ENCODE peak calls at places on chromosomes 2 and 18, in six cellular contexts. P, V, E, F, X and Y are unnamed samples.

GRCh38 chr2:54639609-54640008 is 83.9 kb upstream of the EML6 start:
- DNase-seq in V (peak), X (no peak), F (peak), P (no peak), E (peak), Y (no peak)

GRCh38 chr2:156341482-156342251 is 9.1 kb upstream of the NR4A2 start:
- DNase-seq in X (peak), V (peak), E (peak), P (peak), F (peak), Y (peak)

GRCh38 chr18:48864876-48865275 is 85.9 kb downstream of the SMAD7 start:
- DNase-seq in E (peak), X (no peak), F (no peak), V (no peak), P (peak), Y (no peak)

GRCh38 chr2:62194558-62195420 is 1.1 kb upstream of the B3GNT2 start:
- DNase-seq in E (no peak), F (no peak), P (peak), V (no peak), X (no peak), Y (peak)

GRCh38 chr2:96687711-96688640 is 45.4 kb downstream of the FER1L5 start:
- DNase-seq in E (no peak), V (no peak), X (no peak), P (no peak), F (no peak), Y (no peak)

GRCh38 chr2:43139996-43140621 is 86.3 kb downstream of the ZFP36L2 start:
- DNase-seq in V (no peak), X (no peak), P (no peak), F (peak), E (peak), Y (no peak)

GRCh38 chr2:181239400-181239799 is 217.8 kb upstream of the ITGA4 start:
- DNase-seq in X (no peak), E (no peak), V (peak), F (peak), P (no peak), Y (no peak)

GRCh38 chr2:55891671-55892071 is 31.9 kb downstream of the EFEMP1 start:
- DNase-seq in E (no peak), X (no peak), V (no peak), P (no peak), F (peak), Y (no peak)

GRCh38 chr2:216404010-216404618 is 8.2 kb upstream of the SMARCAL1 start:
- DNase-seq in X (peak), P (no peak), E (no peak), V (peak), F (peak), Y (peak)

GRCh38 chr2:12126325-12126724 is 379.9 kb downstream of the LPIN1 start:
- DNase-seq in F (no peak), P (no peak), X (no peak), E (no peak), V (no peak), Y (no peak)

GRCh38 chr2:17951563-17951962 is 73.1 kb downstream of the KCNS3 start:
- DNase-seq in V (no peak), P (no peak), E (no peak), X (no peak), F (no peak), Y (no peak)

GRCh38 chr2:190763901-190764514 is 115.1 kb downstream of the NAB1 start:
- DNase-seq in P (no peak), V (peak), F (peak), E (no peak), X (no peak), Y (no peak)

GRCh38 chr2:108538000-108538625 is 3.8 kb downstream of the LIMS1 start:
- DNase-seq in P (no peak), F (no peak), E (no peak), X (no peak), V (peak), Y (no peak)

GRCh38 chr2:187875271-187875670 is 321.0 kb upstream of the TFPI start:
- DNase-seq in F (no peak), V (no peak), P (no peak), E (no peak), X (no peak), Y (no peak)

GRCh38 chr2:169131587-169132512 is 62.5 kb downstream of the DHRS9 start:
- DNase-seq in P (no peak), X (no peak), V (peak), E (no peak), F (peak), Y (no peak)

GRCh38 chr2:191190439-191190838 is 39.6 kb upstream of the STAT4 start:
- DNase-seq in X (no peak), P (no peak), F (no peak), E (no peak), V (no peak), Y (no peak)

GRCh38 chr2:156156580-156156979 is 175.9 kb downstream of the NR4A2 start:
- DNase-seq in V (no peak), F (no peak), X (no peak), E (no peak), P (no peak), Y (peak)

GRCh38 chr18:59835656-59836379 is 64.0 kb upstream of the PMAIP1 start:
- DNase-seq in F (peak), V (no peak), E (no peak), P (no peak), X (no peak), Y (no peak)

GRCh38 chr2:142130111-142131015 is 453 bp downstream of the LRP1B start:
- DNase-seq in E (peak), V (peak), F (peak), P (peak), X (peak), Y (peak)

GRCh38 chr2:74373985-74374384 is 6.1 kb downstream of the DCTN1 start:
- DNase-seq in P (no peak), X (no peak), E (no peak), F (no peak), V (no peak), Y (no peak)

GRCh38 chr2:120528051-120528692 is 182.2 kb downstream of the INHBB start:
- DNase-seq in X (no peak), E (no peak), P (no peak), V (no peak), F (no peak), Y (no peak)

GRCh38 chr18:70433001-70433400 is 144.2 kb downstream of the SOCS6 start:
- DNase-seq in X (no peak), E (no peak), P (no peak), F (no peak), V (no peak), Y (no peak)

GRCh38 chr18:57461652-57462269 is 26.6 kb downstream of the ONECUT2 start:
- DNase-seq in X (no peak), P (no peak), E (no peak), V (no peak), F (no peak), Y (no peak)

GRCh38 chr2:115910270-115910669 is 1467.8 kb downstream of the DPP10 start:
- DNase-seq in F (no peak), V (peak), P (no peak), E (no peak), X (no peak), Y (no peak)

GRCh38 chr18:79525556-79526467 is 130.1 kb downstream of the NFATC1 start:
- DNase-seq in F (no peak), X (peak), V (peak), P (peak), E (peak), Y (peak)

GRCh38 chr18:13457327-13457726 is 238.8 kb downstream of the LDLRAD4 start:
- DNase-seq in X (peak), P (no peak), F (no peak), V (no peak), E (no peak), Y (no peak)

GRCh38 chr2:230658577-230658876 is 54.1 kb upstream of the CAB39 start:
- DNase-seq in E (no peak), X (no peak), V (no peak), P (no peak), F (no peak), Y (no peak)

GRCh38 chr18:67144342-67144741 is 372.2 kb downstream of the DSEL start:
- DNase-seq in X (no peak), F (no peak), E (no peak), P (no peak), V (no peak), Y (no peak)

GRCh38 chr2:6957910-6958615 is 40.9 kb downstream of the RNF144A start:
- DNase-seq in F (peak), V (no peak), X (no peak), E (no peak), P (no peak), Y (no peak)

GRCh38 chr2:3536682-3537632 is 17.6 kb upstream of the ADI1 start:
- DNase-seq in P (no peak), E (peak), F (peak), V (peak), X (no peak), Y (no peak)

DNA sequence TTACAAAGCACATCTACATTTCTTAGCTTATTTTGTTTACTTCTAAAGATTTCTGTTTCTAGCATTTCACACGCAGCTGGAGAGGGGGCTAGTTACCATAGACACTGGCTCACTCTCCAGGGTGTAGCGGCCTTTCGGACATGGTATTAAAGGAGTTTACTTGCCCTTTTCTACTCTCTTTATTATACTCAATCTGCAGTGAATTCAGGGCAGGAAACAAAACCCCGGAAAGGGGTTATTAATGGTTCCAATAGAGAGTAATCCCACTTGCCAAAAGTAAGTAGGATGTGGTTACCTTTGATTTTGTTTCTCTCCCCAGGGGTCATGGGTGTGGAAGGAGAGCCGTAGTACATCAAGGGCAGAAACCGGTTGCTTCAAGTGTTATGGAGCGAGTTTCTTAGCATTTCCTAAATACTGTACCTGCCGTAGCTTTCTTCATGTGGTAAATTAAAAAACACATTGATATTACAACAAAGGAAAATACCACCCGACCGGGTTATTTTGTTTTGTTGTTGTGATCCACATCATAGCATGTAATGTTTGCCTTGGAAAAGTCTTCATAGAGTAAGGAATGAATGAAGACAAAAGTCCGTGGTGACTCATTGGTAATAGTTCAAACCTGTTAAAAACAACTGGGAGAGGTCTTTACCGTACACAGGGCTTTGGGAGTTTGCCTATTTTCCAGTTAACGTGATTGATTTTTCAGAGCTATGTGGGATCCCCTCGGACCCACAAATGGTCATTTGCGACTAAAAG is 71.4 kb downstream of the SLC4A3 start:
- DNase-seq in E (no peak), X (no peak), V (peak), P (no peak), F (no peak), Y (no peak)
- H3K4me3 ChIP-seq in E (no peak), X (no peak), V (peak), P (no peak), F (no peak), Y (no peak)

GRCh38 chr2:128631698-128632490 is 313.2 kb upstream of the HS6ST1 start:
- DNase-seq in V (no peak), F (no peak), P (no peak), X (peak), E (no peak), Y (no peak)

GRCh38 chr2:128635361-128635900 is 316.8 kb upstream of the HS6ST1 start:
- DNase-seq in E (no peak), X (peak), F (peak), P (no peak), V (no peak), Y (no peak)

GRCh38 chr2:128630974-128631697 is 312.5 kb upstream of the HS6ST1 start:
- DNase-seq in F (no peak), P (no peak), E (no peak), V (no peak), X (peak), Y (no peak)

GRCh38 chr2:128632491-128632780 is 313.8 kb upstream of the HS6ST1 start:
- DNase-seq in V (no peak), X (no peak), F (no peak), P (no peak), E (no peak), Y (no peak)

DNA sequence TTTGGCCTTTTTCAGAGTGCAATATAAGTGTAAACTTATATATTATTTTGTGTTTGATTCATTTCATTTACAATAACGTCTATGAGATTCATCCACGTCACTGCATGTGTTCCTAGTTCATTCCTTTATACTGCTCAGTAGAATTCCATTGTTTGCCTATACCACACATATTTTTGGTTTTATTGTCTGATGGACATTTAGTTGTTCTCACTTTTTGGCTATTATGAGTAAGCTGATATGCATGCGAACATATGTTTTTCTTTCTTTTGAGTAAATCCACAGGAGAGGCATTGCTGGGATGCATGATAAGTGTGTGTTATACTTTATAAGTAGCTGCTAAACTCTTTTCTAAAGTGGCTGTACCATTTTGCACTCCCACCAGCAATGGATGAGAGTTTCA is 314.8 kb upstream of the HS6ST1 start:
- DNase-seq in P (no peak), V (no peak), X (no peak), F (peak), E (no peak), Y (no peak)
- H3K4me3 ChIP-seq in P (no peak), V (no peak), X (no peak), F (no peak), E (no peak), Y (no peak)

GRCh38 chr2:176574415-176575236 is 305.4 kb downstream of the MTX2 start:
- DNase-seq in F (no peak), E (no peak), V (no peak), X (no peak), P (no peak), Y (no peak)
- H3K4me3 ChIP-seq in F (no peak), E (no peak), V (no peak), X (no peak), P (no peak), Y (no peak)

GRCh38 chr18:64002581-64002980 is 32.7 kb downstream of the SERPINB8 start:
- DNase-seq in F (no peak), X (no peak), V (no peak), E (no peak), P (no peak), Y (no peak)
- H3K4me3 ChIP-seq in F (no peak), X (no peak), V (no peak), E (no peak), P (no peak), Y (no peak)

GRCh38 chr2:73268368-73268830 is 15.9 kb downstream of the FBXO41 start:
- DNase-seq in V (no peak), E (no peak), P (no peak), X (no peak), F (no peak), Y (no peak)
- H3K4me3 ChIP-seq in V (peak), E (no peak), P (no peak), X (peak), F (no peak), Y (no peak)

GRCh38 chr2:106996136-106996769 is 110.3 kb upstream of the ST6GAL2 start:
- DNase-seq in X (no peak), E (no peak), P (no peak), F (no peak), V (peak), Y (no peak)
- H3K4me3 ChIP-seq in X (no peak), E (no peak), P (no peak), F (no peak), V (no peak), Y (no peak)

GRCh38 chr2:238857929-238858328 is 10.0 kb downstream of the TWIST2 start:
- DNase-seq in E (no peak), F (no peak), V (no peak), P (no peak), X (no peak), Y (no peak)
- H3K4me3 ChIP-seq in E (no peak), F (no peak), V (no peak), P (no peak), X (no peak), Y (no peak)

GRCh38 chr18:55314615-55315237 is 273.3 kb downstream of the TCF4 start:
- DNase-seq in E (no peak), V (no peak), P (no peak), X (no peak), F (no peak), Y (no peak)

GRCh38 chr18:55317322-55317721 is 270.7 kb downstream of the TCF4 start:
- DNase-seq in P (no peak), V (no peak), X (no peak), F (no peak), E (no peak), Y (no peak)

GRCh38 chr18:55317832-55318231 is 270.2 kb downstream of the TCF4 start:
- DNase-seq in F (no peak), P (no peak), X (no peak), V (no peak), E (no peak), Y (no peak)

GRCh38 chr18:55318864-55319516 is 269.0 kb downstream of the TCF4 start:
- DNase-seq in X (no peak), V (no peak), P (no peak), E (no peak), F (peak), Y (no peak)

DNA sequence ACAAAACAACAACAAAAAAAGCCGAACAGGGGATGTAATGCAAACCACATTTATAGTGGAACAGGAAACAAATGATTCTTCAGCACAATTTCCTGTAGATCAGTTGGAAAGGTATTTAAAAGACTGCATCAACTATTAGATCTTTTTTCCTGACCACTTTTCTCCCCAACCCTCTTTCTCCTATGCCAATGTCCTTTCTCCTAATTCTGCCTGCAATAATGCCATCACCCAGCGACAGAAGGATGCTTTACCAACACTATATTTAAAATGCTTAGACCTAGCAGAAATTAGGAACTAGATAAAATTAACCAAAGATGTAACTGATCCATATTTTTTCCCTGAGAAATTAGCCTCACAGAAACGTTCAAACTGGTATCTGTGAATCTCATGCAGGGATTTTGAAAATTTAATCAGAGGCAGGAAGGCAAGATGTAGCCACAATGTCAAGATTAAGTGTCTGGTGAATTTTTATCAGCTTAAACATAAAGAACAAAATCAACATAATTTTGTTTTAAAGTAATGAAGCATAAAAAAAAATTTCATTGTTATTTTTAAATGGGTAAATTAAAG is 271.3 kb downstream of the TCF4 start:
- DNase-seq in F (no peak), V (no peak), X (no peak), P (no peak), E (no peak), Y (no peak)
- H3K4me3 ChIP-seq in F (no peak), V (no peak), X (no peak), P (no peak), E (no peak), Y (no peak)

GRCh38 chr2:20698916-20699613 is 32.1 kb downstream of the GDF7 start:
- DNase-seq in F (no peak), X (no peak), P (no peak), V (no peak), E (no peak), Y (no peak)
- H3K4me3 ChIP-seq in F (no peak), X (no peak), P (peak), V (no peak), E (no peak), Y (no peak)